ENCODE peak calls at places on chromosomes 4 and X, in six cellular contexts. N, O, T, J, Q and G are unnamed samples.

GRCh38 chr4:93764647-93765246 is 63.8 kb upstream of the ATOH1 start:
- DNase-seq in N (no peak), O (peak), T (peak), J (no peak), Q (peak), G (peak)

GRCh38 chr4:14967982-14968381 is 34.3 kb upstream of the CPEB2 start:
- DNase-seq in N (no peak), O (no peak), T (peak), J (no peak), Q (no peak), G (no peak)

GRCh38 chr4:616911-617643 is 8.3 kb upstream of the PDE6B start:
- DNase-seq in N (no peak), O (no peak), T (no peak), J (no peak), Q (no peak), G (no peak)

GRCh38 chr4:154277164-154277563 is 214.4 kb downstream of the DCHS2 start:
- DNase-seq in N (no peak), O (no peak), T (no peak), J (no peak), Q (no peak), G (no peak)

GRCh38 chr4:164617426-164617825 is 136.5 kb upstream of the SMIM31 start:
- DNase-seq in N (no peak), O (no peak), T (no peak), J (no peak), Q (no peak), G (no peak)

GRCh38 chrX:109374276-109374960 is 107.5 kb downstream of the GUCY2F start:
- DNase-seq in N (no peak), O (peak), T (peak), J (no peak), Q (peak), G (peak)

GRCh38 chrX:1661048-1661921 is 46.4 kb downstream of the ASMT start:
- DNase-seq in N (peak), O (peak), T (no peak), J (peak), Q (no peak), G (no peak)

GRCh38 chr4:8919651-8920288 is 48.1 kb upstream of the HMX1 start:
- DNase-seq in N (no peak), O (no peak), T (no peak), J (no peak), Q (no peak), G (no peak)

GRCh38 chrX:153871946-153872878 is 13.8 kb downstream of the L1CAM start:
- DNase-seq in N (no peak), O (no peak), T (no peak), J (no peak), Q (no peak), G (no peak)

GRCh38 chr4:127501103-127501502 is 131.7 kb upstream of the INTU start:
- DNase-seq in N (no peak), O (peak), T (peak), J (no peak), Q (peak), G (peak)

GRCh38 chrX:119655125-119655524 is 37.8 kb downstream of the SEPTIN6 start:
- DNase-seq in N (peak), O (peak), T (peak), J (no peak), Q (peak), G (peak)

GRCh38 chr4:7867701-7868429 is 71.8 kb downstream of the AFAP1 start:
- DNase-seq in N (no peak), O (no peak), T (peak), J (no peak), Q (peak), G (peak)

GRCh38 chr4:74886490-74886889 is 46.4 kb upstream of the PARM1 start:
- DNase-seq in N (no peak), O (no peak), T (peak), J (no peak), Q (no peak), G (peak)

GRCh38 chr4:75876218-75876617 is 26.0 kb downstream of the PPEF2 start:
- DNase-seq in N (no peak), O (no peak), T (no peak), J (no peak), Q (no peak), G (no peak)

GRCh38 chrX:151919610-151920009 is 6.9 kb downstream of the MAGEA4 start:
- DNase-seq in N (no peak), O (no peak), T (no peak), J (no peak), Q (no peak), G (no peak)

GRCh38 chrX:119062750-119063374 is 9.9 kb upstream of the CT47C1 start:
- DNase-seq in N (no peak), O (no peak), T (peak), J (no peak), Q (peak), G (peak)

GRCh38 chr4:123018391-123018755 is 96.0 kb upstream of the NUDT6 start:
- DNase-seq in N (no peak), O (no peak), T (no peak), J (no peak), Q (no peak), G (no peak)

GRCh38 chr4:84799318-84799717 is 167.2 kb downstream of the WDFY3 start:
- DNase-seq in N (no peak), O (no peak), T (no peak), J (no peak), Q (peak), G (peak)

GRCh38 chr4:139083533-139084424 is 68.2 kb downstream of the NOCT start:
- DNase-seq in N (peak), O (peak), T (peak), J (peak), Q (peak), G (peak)

GRCh38 chr4:75895744-75896314 is 6.4 kb downstream of the PPEF2 start:
- DNase-seq in N (no peak), O (peak), T (peak), J (no peak), Q (peak), G (peak)

GRCh38 chrX:132576945-132577344 is 88.1 kb upstream of the MBNL3 start:
- DNase-seq in N (no peak), O (no peak), T (peak), J (no peak), Q (no peak), G (peak)

GRCh38 chr4:71368906-71369305 is 30.1 kb downstream of the SLC4A4 start:
- DNase-seq in N (no peak), O (no peak), T (no peak), J (no peak), Q (no peak), G (no peak)